ENCODE peak calls at places on chromosomes 13 and 19, in six cellular contexts. D is PC-9; Y is dorsolateral prefrontal cortex; H is cardiac muscle cell; I is CD8-positive, alpha-beta T cell; A is HL-60. R is an unnamed sample.

GRCh38 chr13:77751513-77752456 is 54.3 kb downstream of the SLAIN1 start:
- DNase-seq in I (peak), Y (no peak), A (peak), D (peak), H (peak), R (no peak)

GRCh38 chr19:406121-406711 is 2.7 kb downstream of the C2CD4C start:
- DNase-seq in A (no peak), D (no peak), H (no peak), Y (no peak), I (no peak), R (no peak)

GRCh38 chr13:72205773-72206172 is 338.8 kb upstream of the DACH1 start:
- DNase-seq in I (no peak), A (no peak), D (no peak), H (no peak), Y (no peak), R (no peak)

GRCh38 chr13:80215368-80215767 is 125.6 kb downstream of the SPRY2 start:
- DNase-seq in I (no peak), Y (no peak), D (no peak), H (no peak), A (no peak), R (no peak)

GRCh38 chr13:102563267-102563666 is 33.5 kb upstream of the TPP2 start:
- DNase-seq in A (no peak), D (no peak), I (no peak), Y (no peak), H (no peak), R (no peak)

GRCh38 chr13:45807520-45808099 is 43.9 kb downstream of the SIAH3 start:
- DNase-seq in I (peak), A (peak), D (peak), Y (peak), H (peak), R (no peak)

GRCh38 chr13:93624371-93624777 is 397.8 kb downstream of the GPC6 start:
- DNase-seq in A (no peak), D (no peak), Y (no peak), H (no peak), I (no peak), R (no peak)

GRCh38 chr19:12606796-12607195 is 3.8 kb downstream of the ZNF490 start:
- DNase-seq in I (no peak), D (peak), Y (no peak), A (no peak), H (no peak), R (no peak)

GRCh38 chr13:64925284-64925683 is 2304.9 kb downstream of the PCDH9 start:
- DNase-seq in I (no peak), Y (no peak), A (no peak), D (no peak), H (peak), R (no peak)

GRCh38 chr13:21348771-21349170 is 110.3 kb downstream of the ZDHHC20 start:
- DNase-seq in Y (no peak), D (no peak), I (no peak), H (no peak), A (no peak), R (no peak)

GRCh38 chr13:23921451-23921888 is 24.2 kb upstream of the C1QTNF9B start:
- DNase-seq in H (peak), Y (no peak), D (peak), I (no peak), A (peak), R (no peak)

GRCh38 chr19:4310247-4311121 is 6.1 kb downstream of the FSD1 start:
- DNase-seq in I (no peak), Y (no peak), H (no peak), D (peak), A (no peak), R (no peak)

GRCh38 chr19:35714601-35715354 is 3.0 kb upstream of the KMT2B start:
- DNase-seq in I (no peak), Y (no peak), H (no peak), D (no peak), A (no peak), R (no peak)

GRCh38 chr13:80586356-80586755 is 245.4 kb upstream of the SPRY2 start:
- DNase-seq in I (no peak), A (peak), H (no peak), D (no peak), Y (no peak), R (no peak)

GRCh38 chr13:98112456-98112855 is 30.4 kb upstream of the FARP1 start:
- DNase-seq in A (no peak), H (no peak), I (no peak), D (peak), Y (no peak), R (no peak)

GRCh38 chr13:32284927-32285632 is 30.1 kb downstream of the ZAR1L start:
- DNase-seq in I (no peak), H (peak), Y (no peak), A (no peak), D (no peak), R (no peak)

GRCh38 chr13:31322025-31322424 is 122.2 kb downstream of the B3GLCT start:
- DNase-seq in D (no peak), Y (no peak), H (peak), A (peak), I (no peak), R (no peak)

GRCh38 chr19:6276447-6276846 is 3.3 kb downstream of the MLLT1 start:
- DNase-seq in A (no peak), D (no peak), I (no peak), H (peak), Y (no peak), R (peak)

GRCh38 chr19:40366697-40367561 is 18.4 kb downstream of the PLD3 start:
- DNase-seq in D (no peak), I (no peak), A (no peak), Y (peak), H (peak), R (no peak)

GRCh38 chr19:35370722-35371121 is at the start of gene GPR42:
- DNase-seq in I (no peak), D (no peak), A (no peak), H (no peak), Y (no peak), R (no peak)

GRCh38 chr19:7088999-7089398 is 19.5 kb downstream of the ZNF557 start:
- DNase-seq in D (no peak), I (no peak), Y (no peak), A (no peak), H (no peak), R (no peak)

GRCh38 chr13:27632648-27633047 is 11.0 kb downstream of the POLR1D start:
- DNase-seq in I (no peak), A (no peak), H (no peak), D (no peak), Y (no peak), R (no peak)

DNA sequence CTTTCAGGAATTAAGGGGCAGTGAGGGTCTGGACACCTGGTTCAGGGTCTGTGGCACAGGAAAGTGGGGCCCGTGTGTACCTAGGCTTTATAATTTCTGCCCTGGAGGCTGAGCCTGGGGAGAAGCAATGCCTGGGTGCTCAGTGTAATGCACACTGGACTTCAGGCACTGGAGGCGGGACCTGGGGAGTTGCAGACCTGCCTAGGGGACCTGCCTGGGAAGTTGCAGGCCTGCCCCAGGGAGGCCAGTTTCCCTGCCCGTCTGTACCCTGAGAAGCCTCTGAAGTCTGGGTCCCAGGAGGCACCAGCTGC is 2.5 kb upstream of the TMEM59L start:
- DNase-seq in H (no peak), A (no peak), Y (no peak), D (no peak), I (no peak), R (no peak)
- H3K4me3 ChIP-seq in H (no peak), A (no peak), Y (no peak), D (peak), I (no peak), R (no peak)

GRCh38 chr19:1953037-1953436 is 12.1 kb downstream of the CSNK1G2 start:
- DNase-seq in D (no peak), I (no peak), Y (no peak), H (no peak), A (no peak), R (no peak)

GRCh38 chr19:1950640-1951039 is 9.7 kb downstream of the CSNK1G2 start:
- DNase-seq in I (no peak), H (no peak), A (no peak), D (no peak), Y (no peak), R (no peak)

GRCh38 chr19:1954547-1954946 is 13.6 kb downstream of the CSNK1G2 start:
- DNase-seq in Y (no peak), I (no peak), H (no peak), A (no peak), D (no peak), R (no peak)

GRCh38 chr19:1953441-1954094 is 12.6 kb downstream of the CSNK1G2 start:
- DNase-seq in I (no peak), D (no peak), A (no peak), Y (no peak), H (no peak), R (no peak)

GRCh38 chr19:1952635-1953034 is 11.7 kb downstream of the CSNK1G2 start:
- DNase-seq in H (no peak), I (no peak), D (no peak), A (no peak), Y (no peak), R (no peak)
- TF ChIP-seq CTCF in H (no peak), I (no peak), D (no peak), A (no peak), Y (no peak), R (no peak)

GRCh38 chr19:46349311-46349993 is 2.6 kb downstream of the PPP5C start:
- DNase-seq in H (peak), Y (no peak), I (no peak), A (no peak), D (no peak), R (no peak)
- H3K27ac ChIP-seq in H (peak), Y (no peak), I (no peak), A (no peak), D (no peak), R (peak)

GRCh38 chr13:33292712-33293111 is 7.2 kb upstream of the STARD13 start:
- DNase-seq in I (no peak), D (no peak), A (no peak), Y (no peak), H (no peak), R (no peak)
- H3K4me3 ChIP-seq in I (no peak), D (no peak), A (no peak), Y (no peak), H (no peak), R (peak)

R was measured in thoracic aorta.